ENCODE peak calls at places on chromosomes 2 and 18, in nine cellular contexts. X is tibial artery, M is fibroblast of the aortic adventitia, L is choroid plexus epithelial cell, U is hepatocyte, Q is fibroblast of villous mesenchyme, R is left ventricle myocardium inferior, G is IMR-90, N is lower lobe of right lung. K is an unnamed sample.

GRCh38 chr2:19029655-19030054 is 328.8 kb downstream of the OSR1 start:
- DNase-seq in X (no peak), M (no peak), L (no peak), U (no peak), Q (no peak), R (no peak), G (no peak), N (no peak), K (no peak)

GRCh38 chr2:155825876-155826275 is 506.6 kb downstream of the NR4A2 start:
- DNase-seq in X (no peak), M (no peak), L (no peak), U (peak), Q (no peak), R (no peak), G (no peak), N (no peak), K (no peak)

GRCh38 chr18:50819027-50819726 is 639 bp downstream of the MRO start:
- DNase-seq in X (peak), M (peak), L (no peak), U (peak), Q (peak), R (peak), G (no peak), N (peak), K (peak)

GRCh38 chr18:56696966-56697365 is 45.8 kb downstream of the WDR7 start:
- DNase-seq in X (no peak), M (peak), L (peak), U (no peak), Q (peak), R (no peak), G (peak), N (no peak), K (no peak)

GRCh38 chr2:168166902-168167510 is 80.4 kb downstream of the STK39 start:
- DNase-seq in X (no peak), M (peak), L (peak), U (no peak), Q (peak), R (no peak), G (peak), N (no peak), K (peak)

GRCh38 chr2:98669675-98670074 is 61.3 kb downstream of the MGAT4A start:
- DNase-seq in X (no peak), M (peak), L (peak), U (no peak), Q (no peak), R (no peak), G (no peak), N (no peak), K (no peak)

GRCh38 chr2:12221583-12221982 is 475.2 kb downstream of the LPIN1 start:
- DNase-seq in X (no peak), M (no peak), L (no peak), U (no peak), Q (no peak), R (no peak), G (no peak), N (no peak), K (no peak)

GRCh38 chr2:59830601-59831000 is 722.9 kb downstream of the BCL11A start:
- DNase-seq in X (no peak), M (no peak), L (no peak), U (no peak), Q (no peak), R (no peak), G (no peak), N (no peak), K (no peak)

DNA sequence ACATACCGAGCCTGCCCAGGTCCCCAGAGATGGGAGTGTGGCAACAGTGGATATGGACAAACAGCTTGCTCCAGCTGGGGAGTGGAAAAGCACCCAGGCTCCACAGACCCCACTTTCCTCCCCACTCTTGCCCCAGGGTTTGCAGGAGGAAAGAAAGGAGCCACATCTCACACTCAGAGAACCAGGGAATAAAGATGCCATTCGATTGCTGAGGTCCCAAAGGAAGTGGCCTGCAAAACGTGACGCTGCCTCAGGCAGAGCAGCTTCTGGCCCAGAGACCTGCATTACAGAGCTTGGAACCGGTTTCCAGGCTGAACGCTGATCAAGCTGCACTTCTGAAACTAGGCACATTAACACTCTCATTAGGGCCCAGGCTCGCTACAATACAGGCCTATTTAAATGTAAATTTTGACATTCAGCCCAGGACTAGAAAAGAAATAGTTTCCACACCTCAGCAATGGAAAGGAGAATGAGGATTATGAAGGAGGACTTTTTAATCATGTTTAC is 221.5 kb upstream of the RAB6C start:
- DNase-seq in X (no peak), M (no peak), L (no peak), U (no peak), Q (no peak), R (peak), G (no peak), N (no peak), K (no peak)
- H3K4me3 ChIP-seq in X (peak), M (no peak), L (no peak), U (no peak), Q (no peak), R (peak), G (no peak), N (peak), K (peak)

GRCh38 chr2:1843646-1844045 is 99.3 kb upstream of the PXDN start:
- DNase-seq in X (no peak), M (no peak), L (no peak), U (no peak), Q (no peak), R (no peak), G (no peak), N (no peak), K (no peak)

GRCh38 chr2:1842945-1843344 is 98.6 kb upstream of the PXDN start:
- DNase-seq in X (no peak), M (no peak), L (no peak), U (no peak), Q (no peak), R (no peak), G (no peak), N (no peak), K (no peak)

GRCh38 chr2:1841903-1842791 is 97.8 kb upstream of the PXDN start:
- DNase-seq in X (no peak), M (no peak), L (no peak), U (no peak), Q (no peak), R (no peak), G (no peak), N (no peak), K (no peak)

GRCh38 chr2:1840046-1840445 is 95.7 kb upstream of the PXDN start:
- DNase-seq in X (no peak), M (no peak), L (no peak), U (no peak), Q (no peak), R (no peak), G (no peak), N (no peak), K (no peak)

GRCh38 chr2:1841461-1841860 is 97.1 kb upstream of the PXDN start:
- DNase-seq in X (no peak), M (no peak), L (no peak), U (no peak), Q (no peak), R (no peak), G (no peak), N (no peak), K (no peak)
- TF ChIP-seq CTCF in X (no peak), M (no peak), L (no peak), U (no peak), Q (no peak), R (no peak), G (no peak), N (no peak), K (no peak)

GRCh38 chr2:73284296-73285161 is at the start of gene FBXO41:
- DNase-seq in X (no peak), M (no peak), L (peak), U (peak), Q (peak), R (no peak), G (peak), N (peak), K (no peak)
- H3K4me3 ChIP-seq in X (peak), M (peak), L (peak), U (peak), Q (peak), R (peak), G (peak), N (peak), K (peak)

DNA sequence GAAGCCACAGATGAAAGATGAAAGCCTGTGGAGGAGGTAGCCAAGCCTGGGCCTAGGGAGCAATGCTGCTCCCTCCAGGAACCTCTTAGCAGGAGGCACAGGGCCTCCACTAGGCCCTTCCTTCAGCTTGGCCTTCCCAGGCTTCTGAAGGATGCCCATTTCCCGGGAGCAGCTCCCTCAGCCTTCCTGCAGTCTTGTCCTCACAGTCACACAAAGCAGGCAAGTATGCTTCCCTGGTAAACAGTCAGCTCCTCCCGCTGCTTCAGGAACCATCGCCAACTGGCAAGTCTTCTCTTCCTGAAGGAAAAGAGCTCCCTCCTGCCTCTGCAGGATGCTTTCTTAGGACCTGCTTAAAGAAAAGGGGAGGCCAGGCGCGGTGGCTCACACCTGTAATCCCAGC is 53.2 kb downstream of the SMAD7 start:
- DNase-seq in X (no peak), M (peak), L (no peak), U (peak), Q (no peak), R (no peak), G (peak), N (no peak), K (peak)
- TF ChIP-seq CTCF in X (no peak), M (peak), L (no peak), U (no peak), Q (no peak), R (no peak), G (no peak), N (no peak), K (no peak)

K was measured in AG10803.